ENCODE peak calls at places on chromosomes 7 and 10, in five cellular contexts. N is body of pancreas; F is esophagus squamous epithelium; Q is uterus; H is CD4-positive, CD25-positive, alpha-beta regulatory T cell. V is an unnamed sample.

GRCh38 chr7:157405501-157405900 is 68.7 kb downstream of the DNAJB6 start:
- DNase-seq in N (no peak), F (no peak), Q (no peak), H (no peak), V (no peak)

GRCh38 chr7:11104578-11104977 is 130.9 kb downstream of the PHF14 start:
- DNase-seq in N (no peak), F (no peak), Q (no peak), H (no peak), V (no peak)

GRCh38 chr10:117152668-117153067 is 14.6 kb upstream of the VAX1 start:
- DNase-seq in N (no peak), F (no peak), Q (no peak), H (no peak), V (no peak)

GRCh38 chr10:77151395-77151794 is 486.2 kb downstream of the KCNMA1 start:
- DNase-seq in N (no peak), F (no peak), Q (no peak), H (no peak), V (no peak)

GRCh38 chr7:18508441-18509427 is 13.2 kb downstream of the HDAC9 start:
- DNase-seq in N (peak), F (no peak), Q (no peak), H (peak), V (peak)

GRCh38 chr7:40220421-40220911 is 85.7 kb downstream of the SUGCT start:
- DNase-seq in N (no peak), F (no peak), Q (no peak), H (no peak), V (peak)

GRCh38 chr7:157022681-157023588 is 12.5 kb upstream of the MNX1 start:
- DNase-seq in N (no peak), F (no peak), Q (no peak), H (no peak), V (no peak)

GRCh38 chr7:43803865-43804264 is 45.4 kb downstream of the BLVRA start:
- DNase-seq in N (no peak), F (no peak), Q (no peak), H (no peak), V (no peak)

GRCh38 chr7:151599401-151600227 is 79.9 kb upstream of the RHEB start:
- DNase-seq in N (peak), F (no peak), Q (peak), H (no peak), V (peak)

GRCh38 chr7:30840176-30841024 is 69.2 kb downstream of the MINDY4 start:
- DNase-seq in N (no peak), F (no peak), Q (no peak), H (no peak), V (no peak)

GRCh38 chr10:7561216-7561893 is 105.4 kb downstream of the ITIH5 start:
- DNase-seq in N (peak), F (no peak), Q (peak), H (no peak), V (peak)

GRCh38 chr7:98458090-98458875 is 57.4 kb upstream of the BAIAP2L1 start:
- DNase-seq in N (no peak), F (no peak), Q (no peak), H (no peak), V (no peak)

GRCh38 chr10:34709637-34710390 is 105.3 kb downstream of the PARD3 start:
- DNase-seq in N (no peak), F (no peak), Q (no peak), H (no peak), V (no peak)

GRCh38 chr7:86600506-86601290 is 43.0 kb upstream of the GRM3 start:
- DNase-seq in N (no peak), F (no peak), Q (no peak), H (no peak), V (no peak)

DNA sequence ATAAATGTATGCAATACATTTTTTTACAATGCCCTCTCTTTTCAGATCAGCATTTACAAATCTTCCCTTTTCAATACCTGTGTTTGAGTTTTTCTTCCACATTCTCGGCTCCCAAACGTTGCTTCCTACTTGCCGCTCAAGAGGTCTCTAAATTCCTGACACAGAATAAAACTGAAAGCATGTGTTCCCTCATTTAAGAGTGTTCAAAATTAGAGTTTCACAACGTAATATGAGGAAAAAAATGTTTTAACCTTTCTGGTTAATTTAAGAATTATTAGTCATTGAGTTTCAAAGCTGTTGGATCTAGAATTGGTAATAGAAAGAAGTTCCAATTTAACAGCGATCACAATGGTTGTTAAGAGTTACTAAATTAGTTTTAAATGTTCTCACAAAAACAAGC is 100.4 kb downstream of the ARID5B start:
- DNase-seq in N (no peak), F (no peak), Q (no peak), H (no peak), V (no peak)
- H3K4me3 ChIP-seq in N (no peak), F (no peak), Q (no peak), H (peak), V (no peak)

GRCh38 chr7:27181176-27181520 is 3.9 kb downstream of the HOXA11 start:
- DNase-seq in N (no peak), F (no peak), Q (peak), H (no peak), V (no peak)

GRCh38 chr7:27180431-27181175 is 4.4 kb downstream of the HOXA11 start:
- DNase-seq in N (no peak), F (no peak), Q (peak), H (no peak), V (no peak)

GRCh38 chr7:27182861-27183681 is 2.0 kb downstream of the HOXA11 start:
- DNase-seq in N (no peak), F (no peak), Q (peak), H (no peak), V (no peak)

GRCh38 chr7:27182285-27182827 is 2.7 kb downstream of the HOXA11 start:
- DNase-seq in N (no peak), F (no peak), Q (peak), H (no peak), V (no peak)

GRCh38 chr7:27181795-27182275 is 3.2 kb downstream of the HOXA11 start:
- DNase-seq in N (no peak), F (no peak), Q (peak), H (no peak), V (no peak)
- H3K4me3 ChIP-seq in N (no peak), F (no peak), Q (peak), H (no peak), V (no peak)

GRCh38 chr7:5417106-5418071 is 6.2 kb downstream of the TNRC18 start:
- DNase-seq in N (peak), F (no peak), Q (no peak), H (no peak), V (peak)
- H3K4me3 ChIP-seq in N (no peak), F (no peak), Q (peak), H (no peak), V (no peak)

GRCh38 chr7:92832623-92833023 is 3.8 kb downstream of the CDK6 start:
- DNase-seq in N (no peak), F (no peak), Q (no peak), H (no peak), V (no peak)
- H3K4me3 ChIP-seq in N (no peak), F (peak), Q (peak), H (peak), V (peak)

GRCh38 chr10:36141786-36142560 is 499.9 kb upstream of the FZD8 start:
- DNase-seq in N (no peak), F (no peak), Q (no peak), H (no peak), V (no peak)
- H3K4me3 ChIP-seq in N (no peak), F (no peak), Q (no peak), H (no peak), V (no peak)

GRCh38 chr10:75433216-75433615 is 1.8 kb downstream of the LRMDA start:
- DNase-seq in N (no peak), F (no peak), Q (no peak), H (no peak), V (no peak)

GRCh38 chr10:75432763-75433162 is 1.3 kb downstream of the LRMDA start:
- DNase-seq in N (no peak), F (no peak), Q (no peak), H (no peak), V (no peak)

GRCh38 chr10:75430000-75430763 is 1.2 kb upstream of the LRMDA start:
- DNase-seq in N (peak), F (no peak), Q (no peak), H (no peak), V (peak)

GRCh38 chr10:75431180-75432111 is at the start of gene LRMDA:
- DNase-seq in N (peak), F (no peak), Q (peak), H (no peak), V (peak)

DNA sequence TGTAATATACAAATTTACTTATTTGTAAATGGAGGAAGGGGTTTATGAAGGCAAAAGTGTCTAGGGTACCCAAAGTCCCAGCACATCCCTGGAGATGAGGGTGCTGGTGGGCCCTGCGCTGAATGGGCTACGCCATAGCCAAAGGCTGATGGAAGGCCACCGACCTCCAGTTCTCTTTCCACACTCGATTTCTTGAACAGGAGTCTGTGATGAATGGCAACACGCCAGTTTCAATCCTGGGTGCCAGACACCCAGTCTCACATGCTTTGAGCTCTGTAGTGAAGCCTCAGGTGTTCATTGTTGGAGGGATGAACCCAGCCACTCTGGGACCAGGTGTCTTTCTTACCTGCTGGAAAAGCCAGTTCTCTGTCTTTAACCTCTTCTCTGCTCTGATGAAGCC is 752 bp downstream of the LRMDA start:
- DNase-seq in N (peak), F (no peak), Q (peak), H (no peak), V (no peak)
- H3K4me3 ChIP-seq in N (no peak), F (peak), Q (peak), H (no peak), V (no peak)

GRCh38 chr7:150553163-150553562 is 14.0 kb upstream of the GIMAP4 start:
- DNase-seq in N (no peak), F (no peak), Q (no peak), H (no peak), V (no peak)

GRCh38 chr7:150560486-150560885 is 6.7 kb upstream of the GIMAP4 start:
- DNase-seq in N (no peak), F (no peak), Q (no peak), H (no peak), V (no peak)

DNA sequence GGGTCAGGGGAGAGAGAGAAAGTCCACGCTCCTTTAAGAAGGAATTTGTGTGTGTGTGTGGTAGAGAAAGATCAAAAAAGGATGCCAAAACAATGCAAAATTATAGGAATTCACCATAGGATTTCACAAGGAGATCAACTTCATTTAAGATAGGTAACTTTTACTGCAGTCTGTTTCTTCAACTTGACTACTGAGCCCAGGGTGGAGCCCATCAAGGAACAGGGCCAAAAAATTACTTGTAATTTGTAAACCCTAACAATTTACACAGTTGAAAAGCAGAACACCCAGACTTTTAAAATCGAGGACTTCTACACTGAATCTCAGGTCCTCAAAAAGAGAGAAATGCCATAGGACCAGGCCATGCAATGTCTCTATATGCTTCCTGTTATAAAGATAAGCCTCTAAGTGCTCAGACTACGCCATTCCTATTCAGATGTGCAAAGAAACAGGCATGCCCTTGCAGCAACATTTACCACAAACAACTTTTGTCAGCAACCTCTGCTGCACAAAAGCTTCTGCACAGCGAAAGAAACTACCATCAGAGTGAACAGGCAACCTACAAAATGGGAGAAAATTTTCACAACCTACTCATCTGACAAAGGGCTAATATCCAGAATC is 10.6 kb upstream of the GIMAP4 start:
- DNase-seq in N (no peak), F (no peak), Q (no peak), H (peak), V (no peak)
- H3K4me3 ChIP-seq in N (no peak), F (no peak), Q (no peak), H (peak), V (no peak)